ENCODE peak calls at places on chromosome 11, in eight cellular contexts. W is CD4-positive, CD25-positive, alpha-beta regulatory T cell; F is Caki2; E is stimulated activated naive CD8-positive, alpha-beta T cell treated with anti-CD3 and anti-CD28 coated beads, Interleukin-15, Interleukin-2, amounts not matched to agents 100 U/mL and 50 U/mL, for 24 hours; I is activated naive CD8-positive, alpha-beta T cell treated with anti-CD3 and anti-CD28 coated beads, Interleukin-2, amount 50 U/mL, for 24 hours; N is adrenal gland; R is endothelial cell; S is putamen. Q is an unnamed sample.

GRCh38 chr11:69563306-69563705 is 77.7 kb upstream of the CCND1 start:
- DNase-seq in F (no peak), E (no peak), I (no peak), S (no peak), R (no peak), W (no peak), N (no peak), Q (no peak)

GRCh38 chr11:128905345-128906184 is 14.4 kb downstream of the KCNJ5 start:
- DNase-seq in R (peak; percentile 47), E (peak; percentile 58), N (peak; percentile 54), S (peak; percentile 29), W (peak; percentile 26), I (peak; percentile 56), F (peak; percentile 45), Q (peak; percentile 64)

GRCh38 chr11:11403763-11404725 is 51.0 kb upstream of the CSNK2A3 start:
- DNase-seq in W (no peak), E (no peak), F (no peak), N (no peak), S (no peak), R (no peak), I (no peak), Q (no peak)

GRCh38 chr11:75547617-75548054 is 14.4 kb upstream of the SERPINH1 start:
- DNase-seq in F (peak; percentile 29), W (no peak), I (peak; percentile 54), N (peak; percentile 84), R (peak; percentile 81), S (no peak), E (peak; percentile 54), Q (peak; percentile 45)

GRCh38 chr11:80473562-80473961 is 1032.7 kb upstream of the TENM4 start:
- DNase-seq in S (no peak), F (no peak), W (no peak), E (no peak), N (no peak), R (no peak), I (no peak), Q (no peak)

GRCh38 chr11:15055620-15056356 is 17.6 kb upstream of the CALCB start:
- DNase-seq in F (peak; percentile 52), I (no peak), N (no peak), S (no peak), E (no peak), W (no peak), R (no peak), Q (no peak)

GRCh38 chr11:134343646-134344045 is 11.9 kb downstream of the GLB1L2 start:
- DNase-seq in S (no peak), N (no peak), F (no peak), E (no peak), R (no peak), W (no peak), I (no peak), Q (peak; percentile 3)

GRCh38 chr11:18721576-18722292 is 4.3 kb downstream of the IGSF22 start:
- DNase-seq in W (peak; percentile 55), S (no peak), F (peak; percentile 46), R (peak; percentile 58), I (peak; percentile 69), N (peak; percentile 40), E (peak; percentile 70), Q (peak; percentile 66)

GRCh38 chr11:9787981-9788521 is 124.2 kb downstream of the SWAP70 start:
- DNase-seq in N (peak; percentile 21), W (no peak), F (no peak), I (no peak), E (no peak), S (no peak), R (no peak), Q (no peak)

GRCh38 chr11:96279421-96280290 is 63.3 kb downstream of the MAML2 start:
- DNase-seq in R (no peak), S (peak; percentile 50), E (no peak), N (no peak), I (no peak), F (no peak), W (no peak), Q (no peak)

GRCh38 chr11:76355172-76355571 is 25.8 kb downstream of the THAP12 start:
- DNase-seq in E (no peak), W (no peak), I (no peak), S (no peak), F (no peak), R (no peak), N (no peak), Q (no peak)

GRCh38 chr11:1078191-1078601 is 3.5 kb downstream of the MUC2 start:
- DNase-seq in I (no peak), S (no peak), N (no peak), F (no peak), E (no peak), W (no peak), R (no peak), Q (no peak)

GRCh38 chr11:2205214-2205770 is 33.7 kb upstream of the TH start:
- DNase-seq in S (no peak), N (no peak), E (no peak), R (no peak), W (no peak), F (no peak), I (no peak), Q (peak; percentile 8)

GRCh38 chr11:58574851-58575250 is 805 bp downstream of the LPXN start:
- DNase-seq in F (no peak), I (no peak), W (no peak), E (no peak), S (no peak), R (no peak), N (no peak), Q (no peak)

GRCh38 chr11:109993786-109994185 is 99.4 kb upstream of the ZC3H12C start:
- DNase-seq in W (no peak), I (no peak), N (no peak), S (no peak), R (no peak), F (no peak), E (no peak), Q (no peak)

GRCh38 chr11:116420770-116421528 is 351.8 kb downstream of the BUD13 start:
- DNase-seq in R (no peak), W (no peak), N (no peak), S (no peak), I (no peak), F (no peak), E (no peak), Q (no peak)

Q was measured in activated naive CD4-positive, alpha-beta T cell treated with anti-CD3 and anti-CD28 coated beads, Interleukin-2, amount 10 ng/mL, durations not matched to agents 7 days and 5 days.